ENCODE peak calls at places on chromosomes 12 and 14, in six cellular contexts. M is GM12865, C is GM10248, K is amniotic stem cell, P is A172, T is NCI-H1092. N is an unnamed sample.

GRCh38 chr14:49950275-49951250 is 57.7 kb downstream of the ARF6 start:
- DNase-seq in C (no peak), P (peak), M (no peak), T (no peak), K (no peak), N (no peak)

GRCh38 chr12:80607361-80608135 is 99.9 kb upstream of the MYF6 start:
- DNase-seq in K (no peak), C (no peak), M (no peak), P (no peak), T (no peak), N (no peak)

GRCh38 chr14:49959822-49960408 is 67.0 kb downstream of the ARF6 start:
- DNase-seq in P (no peak), C (peak), T (peak), K (no peak), M (peak), N (no peak)

GRCh38 chr12:52175411-52176350 is 16.1 kb downstream of the KRT80 start:
- DNase-seq in M (peak), P (peak), C (no peak), K (no peak), T (no peak), N (peak)

GRCh38 chr14:52405314-52405713 is 91.2 kb downstream of the PTGER2 start:
- DNase-seq in M (no peak), K (no peak), C (no peak), T (no peak), P (no peak), N (no peak)

GRCh38 chr12:109591041-109591440 is 17.4 kb downstream of the MVK start:
- DNase-seq in T (no peak), C (no peak), K (no peak), P (no peak), M (no peak), N (no peak)

GRCh38 chr14:33726685-33727084 is 224.2 kb downstream of the EGLN3 start:
- DNase-seq in K (no peak), M (no peak), T (no peak), C (no peak), P (no peak), N (no peak)

GRCh38 chr12:50066402-50066801 is 9.0 kb downstream of the ASIC1 start:
- DNase-seq in C (no peak), K (peak), T (no peak), M (no peak), P (peak), N (no peak)

GRCh38 chr14:76312821-76313220 is 63.1 kb upstream of the ESRRB start:
- DNase-seq in P (no peak), C (no peak), K (no peak), M (no peak), T (no peak), N (no peak)

GRCh38 chr14:50342211-50343080 is 30.3 kb downstream of the DMAC2L start:
- DNase-seq in M (peak), C (peak), P (peak), T (peak), K (no peak), N (no peak)

GRCh38 chr12:2640709-2641108 is 154.1 kb upstream of the FKBP4 start:
- DNase-seq in C (no peak), P (peak), M (no peak), K (peak), T (no peak), N (peak)

GRCh38 chr12:18864900-18865561 is 127.1 kb downstream of the CAPZA3 start:
- DNase-seq in C (no peak), K (no peak), M (peak), T (no peak), P (peak), N (no peak)

GRCh38 chr12:122021822-122022392 is at the start of gene BCL7A:
- DNase-seq in C (peak), P (peak), M (peak), K (no peak), T (peak), N (peak)

GRCh38 chr12:75974323-75975273 is 57.0 kb downstream of the PHLDA1 start:
- DNase-seq in T (no peak), K (no peak), P (no peak), M (no peak), C (no peak), N (no peak)

GRCh38 chr12:93804392-93805179 is 127.4 kb downstream of the CRADD start:
- DNase-seq in M (no peak), T (no peak), C (no peak), K (no peak), P (peak), N (no peak)

GRCh38 chr12:68675098-68675842 is 11.5 kb upstream of the NUP107 start:
- DNase-seq in K (no peak), P (no peak), C (no peak), T (no peak), M (no peak), N (no peak)

GRCh38 chr12:116053479-116054195 is 223.9 kb downstream of the MED13L start:
- DNase-seq in K (no peak), T (no peak), C (no peak), P (no peak), M (no peak), N (no peak)

GRCh38 chr12:11839093-11839641 is 189.7 kb downstream of the ETV6 start:
- DNase-seq in T (peak), P (peak), M (no peak), C (no peak), K (no peak), N (peak)

GRCh38 chr14:69460093-69460701 is 24.3 kb upstream of the PLEKHD1 start:
- DNase-seq in P (peak), T (peak), C (peak), M (peak), K (peak), N (peak)

GRCh38 chr14:104993306-104993705 is 7.7 kb downstream of the CLBA1 start:
- DNase-seq in T (no peak), C (no peak), P (no peak), M (no peak), K (no peak), N (no peak)

GRCh38 chr14:45198551-45198950 is 54.5 kb downstream of the MIS18BP1 start:
- DNase-seq in P (peak), C (no peak), T (no peak), K (no peak), M (no peak), N (no peak)

GRCh38 chr14:98198385-98198784 is 1073.6 kb downstream of the BCL11B start:
- DNase-seq in T (no peak), K (no peak), P (no peak), C (peak), M (peak), N (no peak)

GRCh38 chr12:27592548-27592947 is 68.5 kb downstream of the PPFIBP1 start:
- DNase-seq in P (peak), C (peak), M (peak), T (no peak), K (no peak), N (peak)

GRCh38 chr12:90858261-90858660 is 96.7 kb downstream of the CCER1 start:
- DNase-seq in M (no peak), C (no peak), K (no peak), T (no peak), P (peak), N (no peak)

GRCh38 chr14:76917158-76917596 is 91.0 kb downstream of the LRRC74A start:
- DNase-seq in K (peak), C (no peak), P (peak), M (peak), T (peak), N (peak)

GRCh38 chr14:34450958-34451357 is 11.1 kb downstream of the SPTSSA start:
- DNase-seq in P (no peak), T (no peak), M (no peak), K (no peak), C (no peak), N (no peak)

GRCh38 chr14:53838374-53838773 is 118.3 kb downstream of the BMP4 start:
- DNase-seq in M (no peak), T (no peak), C (no peak), K (no peak), P (no peak), N (no peak)

GRCh38 chr12:122959566-122960192 is 6.6 kb downstream of the ABCB9 start:
- DNase-seq in K (no peak), C (no peak), T (no peak), M (no peak), P (no peak), N (no peak)

GRCh38 chr12:111819191-111820158 is 22.6 kb upstream of the MAPKAPK5 start:
- DNase-seq in K (no peak), C (no peak), P (no peak), M (no peak), T (no peak), N (no peak)

GRCh38 chr14:104473244-104473565 is 106.4 kb upstream of the C14orf180 start:
- DNase-seq in K (no peak), P (no peak), C (no peak), M (no peak), T (no peak), N (no peak)

GRCh38 chr14:61712137-61712536 is 16.8 kb downstream of the HIF1A start:
- DNase-seq in T (no peak), K (no peak), P (no peak), M (no peak), C (no peak), N (no peak)